ENCODE peak calls at places on chromosomes 7 and 10, in five cellular contexts. D is suprapubic skin, K is sigmoid colon, H is HCT116, M is spleen. L is an unnamed sample.

GRCh38 chr7:106658504-106659368 is 2.2 kb downstream of the CCDC71L start:
- DNase-seq in D (no peak), K (no peak), H (no peak), M (no peak), L (peak)

GRCh38 chr10:131180086-131180485 is 131.4 kb downstream of the TCERG1L start:
- DNase-seq in D (no peak), K (no peak), H (no peak), M (no peak), L (no peak)

GRCh38 chr7:23235688-23236280 is 10.8 kb upstream of the GPNMB start:
- DNase-seq in D (peak), K (peak), H (peak), M (no peak), L (no peak)

GRCh38 chr10:14617850-14618249 is 156.8 kb downstream of the FAM107B start:
- DNase-seq in D (no peak), K (no peak), H (no peak), M (no peak), L (no peak)

GRCh38 chr7:5510426-5511045 is 86.9 kb upstream of the TNRC18 start:
- DNase-seq in D (no peak), K (no peak), H (no peak), M (no peak), L (no peak)

GRCh38 chr7:47253650-47254080 is 328.2 kb downstream of the TNS3 start:
- DNase-seq in D (no peak), K (peak), H (peak), M (no peak), L (peak)

GRCh38 chr7:87354749-87355148 is 9.3 kb downstream of the CROT start:
- DNase-seq in D (no peak), K (no peak), H (peak), M (no peak), L (no peak)

GRCh38 chr10:13356392-13356791 is 8.3 kb upstream of the SEPHS1 start:
- DNase-seq in D (no peak), K (no peak), H (no peak), M (no peak), L (no peak)

GRCh38 chr10:86653987-86654386 is 360 bp upstream of the OPN4 start:
- DNase-seq in D (no peak), K (no peak), H (no peak), M (no peak), L (no peak)

GRCh38 chr10:93131956-93132355 is 58.3 kb downstream of the CYP26A1 start:
- DNase-seq in D (no peak), K (no peak), H (no peak), M (no peak), L (no peak)

GRCh38 chr7:110964770-110965169 is 126.2 kb upstream of the LRRN3 start:
- DNase-seq in D (no peak), K (no peak), H (no peak), M (no peak), L (no peak)

GRCh38 chr10:131747791-131748190 is 153.0 kb upstream of the PPP2R2D start:
- DNase-seq in D (no peak), K (peak), H (no peak), M (no peak), L (no peak)

GRCh38 chr10:86851329-86852207 is 95.1 kb downstream of the BMPR1A start:
- DNase-seq in D (no peak), K (no peak), H (no peak), M (no peak), L (no peak)

GRCh38 chr7:142348100-142348499 is 90.2 kb upstream of the PRSS58 start:
- DNase-seq in D (no peak), K (no peak), H (no peak), M (no peak), L (no peak)

GRCh38 chr10:122448600-122448999 is 5.9 kb upstream of the ARMS2 start:
- DNase-seq in D (no peak), K (no peak), H (no peak), M (no peak), L (no peak)

GRCh38 chr7:138752568-138753518 is 45.0 kb upstream of the TMEM213 start:
- DNase-seq in D (peak), K (no peak), H (peak), M (peak), L (no peak)

GRCh38 chr7:151641587-151641986 is 121.9 kb upstream of the RHEB start:
- DNase-seq in D (peak), K (no peak), H (no peak), M (no peak), L (no peak)

GRCh38 chr7:29953735-29954347 is 35.8 kb downstream of the SCRN1 start:
- DNase-seq in D (no peak), K (no peak), H (no peak), M (no peak), L (no peak)

GRCh38 chr7:92609921-92610518 is 19.8 kb upstream of the FAM133B start:
- DNase-seq in D (no peak), K (no peak), H (no peak), M (no peak), L (peak)

GRCh38 chr10:37780536-37780935 is 76.9 kb downstream of the ZNF248 start:
- DNase-seq in D (no peak), K (no peak), H (no peak), M (no peak), L (no peak)

GRCh38 chr10:43155221-43155620 is 17.0 kb downstream of the CSGALNACT2 start:
- DNase-seq in D (no peak), K (no peak), H (no peak), M (no peak), L (no peak)

GRCh38 chr7:50782376-50783208 is at the start of gene GRB10:
- DNase-seq in D (no peak), K (peak), H (no peak), M (no peak), L (peak)

GRCh38 chr7:139043823-139044812 is 8.3 kb upstream of the ZC3HAV1L start:
- DNase-seq in D (no peak), K (no peak), H (no peak), M (no peak), L (peak)

GRCh38 chr7:150359007-150359917 is 9.4 kb upstream of the REPIN1 start:
- DNase-seq in D (no peak), K (peak), H (no peak), M (no peak), L (no peak)

GRCh38 chr10:2851544-2851943 is 215.8 kb upstream of the PFKP start:
- DNase-seq in D (no peak), K (no peak), H (no peak), M (no peak), L (no peak)

GRCh38 chr7:24730018-24730369 is 27.3 kb downstream of the GSDME start:
- DNase-seq in D (no peak), K (no peak), H (no peak), M (no peak), L (no peak)

GRCh38 chr10:43227911-43228782 is 38.7 kb downstream of the RASGEF1A start:
- DNase-seq in D (peak), K (peak), H (no peak), M (peak), L (no peak)

GRCh38 chr7:40978047-40978446 is 724.8 kb downstream of the INHBA start:
- DNase-seq in D (no peak), K (no peak), H (no peak), M (no peak), L (no peak)

DNA sequence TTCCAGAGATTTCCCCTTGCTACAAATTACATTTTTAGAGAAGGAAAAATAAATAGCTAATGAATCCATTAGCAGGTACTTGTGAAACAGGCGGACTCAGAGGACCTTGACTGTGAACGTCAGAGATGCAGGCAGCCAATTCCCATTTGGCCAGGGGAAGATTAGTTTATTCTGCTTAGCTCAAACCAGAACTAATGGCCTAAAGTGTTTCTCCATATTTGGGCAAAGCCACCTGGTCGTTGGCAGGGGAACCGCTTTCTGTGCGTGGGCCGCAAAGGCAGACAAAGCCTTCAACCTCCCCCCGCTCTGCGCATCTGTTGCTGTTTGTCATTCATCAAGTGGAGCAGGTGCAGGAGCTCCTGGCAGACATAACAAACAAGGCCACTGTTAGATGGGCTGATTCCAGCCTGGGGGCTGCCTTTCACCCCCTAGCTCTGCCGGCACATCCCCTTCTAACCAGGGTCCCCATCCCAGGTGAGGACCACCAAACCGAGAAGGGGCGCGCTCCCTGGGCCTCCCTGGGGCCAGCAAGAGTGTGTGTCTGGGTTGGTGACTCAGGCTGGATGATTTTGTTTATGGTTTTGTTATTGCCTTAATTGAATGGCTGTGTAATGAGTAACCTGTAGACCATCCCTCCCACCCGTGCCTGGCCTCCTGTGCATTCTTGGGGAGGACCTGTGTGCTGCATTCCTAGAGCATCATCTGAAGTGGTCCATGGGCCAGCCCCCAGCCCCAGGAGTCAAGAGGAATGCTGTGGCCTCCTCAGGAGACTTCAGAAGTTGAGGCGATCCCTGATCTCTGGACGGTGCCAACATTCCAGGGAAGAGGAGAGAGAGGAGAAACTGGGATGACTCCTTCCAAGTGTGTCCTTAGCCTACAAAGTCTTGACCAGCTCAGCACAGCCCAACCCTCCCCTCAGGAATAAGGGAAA is 14.5 kb upstream of the CPA1 start:
- DNase-seq in D (peak), K (peak), H (no peak), M (peak), L (no peak)
- TF ChIP-seq POLR2AphosphoS5 in D (no peak), K (peak), H (no peak), M (no peak), L (no peak)

GRCh38 chr7:20959281-20959680 is 172.6 kb upstream of the SP8 start:
- DNase-seq in D (no peak), K (no peak), H (no peak), M (no peak), L (no peak)

GRCh38 chr7:20958474-20958873 is 171.8 kb upstream of the SP8 start:
- DNase-seq in D (no peak), K (no peak), H (no peak), M (no peak), L (no peak)

DNA sequence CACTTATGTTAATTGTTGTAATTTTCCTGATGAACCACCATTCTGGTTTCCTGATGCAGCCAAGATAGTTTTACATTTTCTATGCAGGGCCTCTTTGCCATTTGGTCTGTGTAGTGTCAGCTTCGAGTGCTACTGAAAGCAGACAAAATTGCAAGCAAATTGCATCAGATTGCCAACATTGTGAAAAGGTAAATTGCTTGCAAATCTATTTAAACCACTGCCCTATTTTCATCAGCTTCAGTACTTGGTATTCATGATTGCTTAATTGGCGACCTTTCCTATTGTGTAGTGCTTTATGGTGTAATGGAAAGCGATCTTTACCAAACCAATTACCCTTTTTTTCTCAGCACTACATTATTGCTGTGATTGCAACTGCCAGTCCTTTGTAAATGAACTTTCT is 177.5 kb upstream of the SP8 start:
- DNase-seq in D (no peak), K (no peak), H (no peak), M (no peak), L (no peak)
- TF ChIP-seq POLR2AphosphoS5 in D (no peak), K (no peak), H (no peak), M (no peak), L (no peak)

DNA sequence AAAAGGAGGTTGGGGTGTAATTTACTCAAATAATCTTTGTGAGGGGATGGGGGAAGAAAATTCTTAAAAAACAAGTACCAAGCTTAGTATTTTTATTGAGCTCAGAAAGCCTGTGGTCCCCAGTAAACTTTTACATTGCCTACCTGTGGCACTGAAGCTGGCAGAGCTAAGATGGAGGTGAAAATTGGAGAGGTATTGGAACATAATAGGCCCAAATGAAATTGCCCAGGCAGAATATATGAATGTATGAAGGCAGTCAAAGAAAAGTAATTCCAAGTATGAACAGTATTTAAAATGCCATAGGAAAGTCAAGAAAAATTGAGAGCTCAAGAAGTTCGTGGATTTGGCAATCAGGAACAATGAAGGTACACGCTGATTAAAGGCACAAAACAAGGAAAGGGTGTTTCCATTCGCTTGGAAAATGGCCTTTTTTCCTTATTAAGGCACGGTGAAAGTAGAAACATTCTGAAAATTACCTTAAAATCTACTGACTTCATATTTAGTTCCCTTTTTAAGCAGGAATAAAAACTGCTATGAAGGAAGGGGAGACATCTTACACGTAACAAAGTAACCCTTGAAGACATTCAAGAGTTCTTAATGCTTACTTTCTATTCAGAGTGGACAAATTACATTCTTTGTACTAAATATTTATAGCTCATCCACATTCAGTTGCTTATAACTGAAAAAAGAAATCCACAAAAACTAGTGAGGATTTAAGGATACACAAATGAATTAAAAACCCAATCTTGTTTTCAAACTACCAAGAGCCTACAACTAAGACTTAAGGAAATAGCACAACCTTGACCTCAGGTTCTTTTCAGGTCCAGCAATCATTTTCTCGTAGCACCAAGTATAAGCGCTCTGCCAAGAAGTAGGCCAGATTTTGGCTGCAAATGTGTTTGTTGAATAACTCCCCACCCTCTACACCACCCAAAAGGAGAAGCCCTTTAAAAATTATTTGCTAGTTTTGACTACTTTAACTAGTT is 3.2 kb upstream of the KMT2E start:
- DNase-seq in D (no peak), K (no peak), H (no peak), M (no peak), L (peak)
- TF ChIP-seq POLR2AphosphoS5 in D (no peak), K (no peak), H (no peak), M (no peak), L (no peak)

GRCh38 chr10:8144496-8144895 is 90.0 kb downstream of the GATA3 start:
- DNase-seq in D (no peak), K (no peak), H (no peak), M (no peak), L (no peak)
- TF ChIP-seq POLR2AphosphoS5 in D (no peak), K (no peak), H (no peak), M (no peak), L (no peak)

GRCh38 chr10:35421553-35422178 is 85.4 kb downstream of the CCNY start:
- DNase-seq in D (no peak), K (peak), H (peak), M (no peak), L (peak)
- TF ChIP-seq POLR2AphosphoS5 in D (no peak), K (peak), H (no peak), M (no peak), L (peak)

GRCh38 chr10:30804478-30805055 is 175.0 kb upstream of the LYZL2 start:
- DNase-seq in D (peak), K (peak), H (no peak), M (peak), L (no peak)
- TF ChIP-seq POLR2AphosphoS5 in D (no peak), K (peak), H (no peak), M (no peak), L (no peak)

DNA sequence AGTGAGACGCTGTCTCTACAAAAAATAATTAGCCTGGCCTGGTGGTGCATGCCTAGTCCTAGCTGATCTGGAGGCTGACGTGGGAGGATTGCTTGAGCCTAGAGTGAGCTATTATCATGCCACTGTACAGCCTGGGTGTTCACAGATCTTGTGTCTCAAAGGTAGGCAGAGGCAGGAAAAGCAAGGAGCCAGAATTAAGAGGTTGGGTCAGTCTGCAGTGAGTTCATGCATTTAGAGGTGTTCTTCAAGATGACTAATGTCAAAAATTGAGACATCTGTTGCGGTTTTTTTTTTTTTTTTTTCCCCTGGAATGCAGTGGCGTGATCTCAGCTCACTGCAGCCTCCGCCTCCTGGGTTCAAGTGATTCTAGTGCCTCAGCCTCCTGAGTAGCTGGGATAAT is 5.4 kb downstream of the PPIA start:
- DNase-seq in D (no peak), K (no peak), H (no peak), M (no peak), L (no peak)
- TF ChIP-seq POLR2AphosphoS5 in D (no peak), K (no peak), H (no peak), M (peak), L (peak)

DNA sequence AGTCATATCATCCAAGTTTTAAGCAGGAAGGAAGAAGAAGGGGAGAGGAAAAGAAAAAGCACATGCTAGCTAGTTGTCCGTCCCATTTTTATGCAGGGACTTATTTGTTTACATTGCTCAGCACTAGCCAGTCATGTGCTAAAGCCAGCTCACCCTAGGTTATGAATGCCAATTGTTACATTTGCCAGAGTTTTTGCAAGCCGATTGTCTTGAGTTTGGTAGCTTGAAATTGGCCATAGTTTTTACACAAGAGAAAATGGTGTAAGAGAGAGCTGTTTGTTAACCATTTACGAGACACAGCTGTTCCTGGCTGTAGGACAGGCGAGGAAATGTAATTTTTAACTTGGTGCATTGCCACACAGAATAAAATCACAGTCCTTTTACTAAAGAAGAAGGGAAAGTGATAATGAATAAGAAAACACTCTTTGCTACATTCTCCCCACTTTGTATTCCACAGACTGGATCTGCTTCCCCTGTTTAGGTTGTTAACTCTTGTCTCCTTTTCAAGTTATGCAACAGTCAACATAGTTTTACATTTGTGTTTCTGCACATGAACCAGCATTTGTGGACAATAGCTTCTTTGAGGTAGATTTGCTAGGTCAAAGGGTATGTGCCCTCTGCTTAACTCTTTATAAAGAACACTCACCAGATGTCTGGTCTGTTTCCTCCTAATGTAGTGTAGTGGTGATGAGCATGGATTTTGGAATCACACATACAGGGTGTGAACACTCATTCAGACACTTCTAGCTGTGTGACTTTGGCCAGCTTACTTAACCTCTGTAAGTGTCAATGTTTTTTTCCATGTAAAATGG is 357.2 kb downstream of the LRMDA start:
- DNase-seq in D (no peak), K (no peak), H (no peak), M (no peak), L (peak)
- TF ChIP-seq POLR2AphosphoS5 in D (no peak), K (peak), H (no peak), M (no peak), L (no peak)